ENCODE peak calls at places on chromosomes 6 and 20, in five cellular contexts. N is HepG2, T is transverse colon, Q is fibroblast of lung, B is cardiac muscle cell. J is an unnamed sample.

GRCh38 chr6:150119256-150119655 is 23.6 kb upstream of the PPP1R14C start:
- DNase-seq in T (no peak), Q (peak), N (no peak), B (no peak), J (no peak)

GRCh38 chr6:159720708-159721107 is 6.6 kb upstream of the WTAP start:
- DNase-seq in B (peak), Q (no peak), N (peak), T (no peak), J (no peak)

GRCh38 chr6:45730232-45730631 is 285.4 kb downstream of the CLIC5 start:
- DNase-seq in N (no peak), T (no peak), Q (no peak), B (no peak), J (no peak)

GRCh38 chr6:73585566-73586415 is 65.0 kb upstream of the EEF1A1 start:
- DNase-seq in T (peak), B (peak), N (peak), Q (peak), J (no peak)

GRCh38 chr6:72272958-72273357 is 348.9 kb upstream of the KCNQ5 start:
- DNase-seq in Q (peak), B (no peak), T (no peak), N (no peak), J (no peak)

GRCh38 chr20:35490736-35491181 is 35.4 kb downstream of the CEP250 start:
- DNase-seq in Q (no peak), N (no peak), T (peak), B (no peak), J (no peak)

GRCh38 chr6:105900120-105900937 is 185.8 kb upstream of the PRDM1 start:
- DNase-seq in B (no peak), N (no peak), T (no peak), Q (peak), J (no peak)

GRCh38 chr6:144266091-144266649 is 19.0 kb upstream of the UTRN start:
- DNase-seq in B (peak), T (peak), N (no peak), Q (peak), J (peak)

GRCh38 chr6:39755231-39755630 is 30.0 kb upstream of the KIF6 start:
- DNase-seq in B (no peak), T (no peak), N (no peak), Q (peak), J (no peak)

GRCh38 chr6:10316327-10316726 is 98.5 kb downstream of the TFAP2A start:
- DNase-seq in Q (peak), T (peak), B (no peak), N (no peak), J (no peak)

GRCh38 chr6:1614767-1615650 is 5.3 kb downstream of the FOXC1 start:
- DNase-seq in T (no peak), Q (no peak), B (no peak), N (no peak), J (no peak)

GRCh38 chr6:1316482-1317220 is 4.8 kb downstream of the FOXQ1 start:
- DNase-seq in N (peak), Q (no peak), B (peak), T (no peak), J (no peak)

GRCh38 chr6:143675327-143675900 is 2.4 kb upstream of the PHACTR2 start:
- DNase-seq in Q (no peak), B (no peak), N (peak), T (no peak), J (no peak)

GRCh38 chr20:39775110-39775509 is 813.0 kb downstream of the DHX35 start:
- DNase-seq in Q (peak), T (no peak), B (no peak), N (no peak), J (no peak)

GRCh38 chr20:54167909-54168872 is 5.6 kb downstream of the CYP24A1 start:
- DNase-seq in Q (peak), T (no peak), N (peak), B (no peak), J (no peak)

DNA sequence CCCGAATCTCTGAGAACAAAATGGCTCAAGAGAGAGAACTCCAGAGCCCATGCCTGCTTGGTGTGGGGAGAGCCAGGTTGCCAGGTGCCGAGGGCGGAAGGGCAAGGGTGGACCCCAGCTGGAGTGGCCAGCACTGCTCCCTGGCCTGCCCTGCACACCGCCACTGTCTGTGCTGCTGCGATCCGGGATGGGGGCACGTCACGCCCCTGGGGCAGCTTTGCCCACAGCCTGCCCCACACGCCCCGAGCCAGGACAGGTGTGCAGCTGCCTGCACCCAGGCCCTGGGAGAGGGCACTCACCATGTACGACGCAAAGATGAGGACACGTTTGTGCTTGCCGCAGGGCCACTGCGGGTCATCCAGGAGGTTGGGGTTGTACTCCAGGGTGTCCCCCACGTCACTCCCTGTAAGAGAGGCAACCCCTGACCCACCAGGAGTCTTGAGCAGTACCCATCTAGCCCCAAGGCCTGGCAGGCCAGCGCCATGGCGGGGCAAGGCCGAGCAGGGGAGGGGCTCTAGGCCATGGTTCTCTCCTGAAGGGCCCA is 5.8 kb downstream of the RPS21 start:
- DNase-seq in B (no peak), Q (no peak), N (no peak), T (no peak), J (no peak)
- H3K4me3 ChIP-seq in B (no peak), Q (no peak), N (no peak), T (no peak), J (no peak)

DNA sequence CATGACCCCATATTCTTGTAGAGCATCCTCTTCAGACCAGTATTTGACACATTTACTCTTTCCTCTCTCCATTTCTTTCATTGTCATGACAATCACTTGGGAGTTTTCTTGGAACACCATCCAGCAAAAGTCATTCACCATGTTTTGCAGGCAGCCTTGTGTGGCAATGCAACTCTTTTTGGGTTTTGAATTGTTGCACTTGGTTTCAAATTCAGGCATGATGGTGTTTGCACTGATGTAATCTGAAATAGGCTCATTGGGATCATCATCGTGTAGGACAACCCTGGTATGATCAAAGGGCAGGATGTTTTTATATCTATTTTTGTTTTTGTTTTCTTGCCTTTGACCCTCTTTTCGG is 161.0 kb upstream of the TNFAIP3 start:
- DNase-seq in N (no peak), Q (no peak), T (no peak), B (no peak), J (no peak)
- TF ChIP-seq CTCF in N (no peak), Q (no peak), T (no peak), B (no peak), J (no peak)

GRCh38 chr6:44228433-44228832 is 5.0 kb downstream of the SLC29A1 start:
- DNase-seq in N (no peak), Q (no peak), B (no peak), T (no peak), J (no peak)

GRCh38 chr6:44228031-44228430 is 4.6 kb downstream of the SLC29A1 start:
- DNase-seq in B (no peak), T (no peak), Q (no peak), N (no peak), J (no peak)

GRCh38 chr6:44230034-44230675 is 6.8 kb downstream of the SLC29A1 start:
- DNase-seq in N (no peak), B (no peak), Q (no peak), T (no peak), J (no peak)

GRCh38 chr6:44229376-44230033 is 6.1 kb downstream of the SLC29A1 start:
- DNase-seq in Q (no peak), T (no peak), N (no peak), B (no peak), J (no peak)

GRCh38 chr6:44228836-44229235 is 5.4 kb downstream of the SLC29A1 start:
- DNase-seq in Q (no peak), N (no peak), B (no peak), T (no peak), J (no peak)
- H3K27ac ChIP-seq in Q (no peak), N (peak), B (no peak), T (peak), J (no peak)

DNA sequence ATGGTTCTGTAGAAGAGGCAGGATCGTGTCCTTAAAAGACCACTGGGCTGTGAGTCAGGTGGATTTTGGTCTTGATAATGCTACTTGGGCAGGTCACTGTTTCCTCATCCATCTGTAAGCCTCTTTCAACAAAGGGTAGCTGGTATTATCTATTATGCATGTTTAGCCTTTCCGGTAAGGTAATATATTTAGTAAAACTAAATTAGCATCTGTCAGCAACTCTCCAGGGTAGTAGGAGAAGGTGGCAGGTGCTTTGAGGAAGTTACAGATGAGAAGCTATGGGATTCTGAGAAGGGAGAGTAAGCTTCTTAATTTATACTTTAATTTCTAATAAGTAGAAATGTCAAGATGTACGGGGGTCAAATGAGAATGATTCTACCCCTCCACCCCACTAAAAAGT is 86.9 kb upstream of the TGM3 start:
- DNase-seq in N (no peak), Q (no peak), T (no peak), B (no peak), J (no peak)
- H3K4me3 ChIP-seq in N (no peak), Q (no peak), T (no peak), B (no peak), J (no peak)

GRCh38 chr6:92122746-92123145 is 1296.6 kb downstream of the EPHA7 start:
- DNase-seq in B (peak), Q (no peak), N (peak), T (no peak), J (no peak)
- TF ChIP-seq CTCF in B (no peak), Q (peak), N (peak), T (no peak), J (peak)

GRCh38 chr6:137661601-137662000 is 167.4 kb upstream of the OLIG3 start:
- DNase-seq in Q (peak), N (peak), B (no peak), T (no peak), J (no peak)
- H3K27ac ChIP-seq in Q (no peak), N (no peak), B (no peak), T (no peak), J (no peak)

J was measured in left lung.